ENCODE peak calls at places on chromosomes 16 and 17, in eight cellular contexts. S is right atrium auricular region, V is AG09309, T is thyroid gland, M is cardiac fibroblast, H is lung, G is GM23338, A is left lung. K is an unnamed sample.

GRCh38 chr17:69523252-69523861 is 108.9 kb downstream of the MAP2K6 start:
- DNase-seq in T (peak), A (no peak), S (no peak), G (peak), H (no peak), M (peak), V (no peak), K (no peak)

GRCh38 chr16:80265624-80266306 is 275.0 kb upstream of the DYNLRB2 start:
- DNase-seq in G (no peak), S (no peak), V (peak), M (peak), A (no peak), H (no peak), T (no peak), K (no peak)

GRCh38 chr17:61815863-61816523 is 47.3 kb downstream of the BRIP1 start:
- DNase-seq in A (no peak), M (no peak), G (peak), V (no peak), T (no peak), H (no peak), S (no peak), K (no peak)

GRCh38 chr16:56988161-56988947 is 1.0 kb upstream of the NLRC5 start:
- DNase-seq in M (peak), V (no peak), G (no peak), H (no peak), T (no peak), S (no peak), A (no peak), K (no peak)

GRCh38 chr17:80783461-80783860 is 208.2 kb upstream of the CHMP6 start:
- DNase-seq in A (no peak), T (no peak), V (no peak), S (no peak), G (no peak), H (no peak), M (no peak), K (no peak)

GRCh38 chr16:27698266-27698665 is 148.3 kb downstream of the KATNIP start:
- DNase-seq in H (no peak), T (no peak), G (peak), V (no peak), S (no peak), A (no peak), M (no peak), K (no peak)

GRCh38 chr16:72104905-72105304 is 11.3 kb downstream of the DHX38 start:
- DNase-seq in G (no peak), T (no peak), V (no peak), H (no peak), S (no peak), A (no peak), M (no peak), K (no peak)

GRCh38 chr17:82301300-82301915 is 16.0 kb downstream of the CD7 start:
- DNase-seq in H (no peak), M (no peak), A (peak), V (no peak), G (no peak), T (no peak), S (no peak), K (no peak)

GRCh38 chr17:56995776-56996175 is 17.8 kb downstream of the SCPEP1 start:
- DNase-seq in G (no peak), M (no peak), T (no peak), V (no peak), S (no peak), A (no peak), H (no peak), K (no peak)

GRCh38 chr16:26614102-26614864 is 452.4 kb upstream of the C16orf82 start:
- DNase-seq in V (no peak), H (no peak), T (peak), M (no peak), S (no peak), G (peak), A (no peak), K (peak)

GRCh38 chr16:2719328-2720062 is 529 bp downstream of the PRSS27 start:
- DNase-seq in H (peak), V (no peak), T (no peak), S (no peak), A (peak), G (no peak), M (no peak), K (no peak)

GRCh38 chr16:38941-39892 is 14.2 kb downstream of the POLR3K start:
- DNase-seq in V (no peak), A (peak), M (no peak), T (no peak), G (no peak), H (peak), S (no peak), K (no peak)

GRCh38 chr16:35208001-35208935 is 1748.9 kb downstream of the TP53TG3F start:
- DNase-seq in V (no peak), H (no peak), S (no peak), G (no peak), M (no peak), T (no peak), A (peak), K (peak)

GRCh38 chr17:11284811-11285210 is 43.8 kb downstream of the SHISA6 start:
- DNase-seq in S (no peak), A (no peak), V (no peak), G (no peak), T (no peak), H (no peak), M (no peak), K (peak)

DNA sequence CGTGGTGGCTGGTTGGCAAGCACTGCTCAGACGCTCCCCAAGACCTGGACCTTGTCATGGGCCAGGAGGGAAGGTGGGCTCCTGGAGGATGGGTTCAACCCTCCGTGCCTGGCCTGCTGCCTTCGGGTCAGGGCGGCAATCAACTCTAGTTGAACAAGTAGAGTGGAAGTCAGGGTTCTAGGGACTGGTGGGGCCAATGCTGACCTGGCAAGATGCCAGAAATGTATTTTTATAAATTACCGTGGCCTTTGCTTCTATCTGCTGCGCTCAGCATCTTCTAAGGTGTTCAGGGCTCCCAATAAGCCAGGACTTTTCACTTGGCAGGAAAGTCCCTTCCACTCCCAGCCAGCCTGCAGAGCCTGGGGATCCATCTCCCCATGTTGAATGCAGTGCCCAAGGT is 207.1 kb upstream of the N4BP1 start:
- DNase-seq in M (no peak), G (no peak), S (no peak), T (no peak), V (no peak), H (peak), A (no peak), K (no peak)
- H3K4me3 ChIP-seq in M (no peak), G (no peak), S (no peak), T (no peak), V (no peak), H (no peak), A (no peak), K (no peak)

DNA sequence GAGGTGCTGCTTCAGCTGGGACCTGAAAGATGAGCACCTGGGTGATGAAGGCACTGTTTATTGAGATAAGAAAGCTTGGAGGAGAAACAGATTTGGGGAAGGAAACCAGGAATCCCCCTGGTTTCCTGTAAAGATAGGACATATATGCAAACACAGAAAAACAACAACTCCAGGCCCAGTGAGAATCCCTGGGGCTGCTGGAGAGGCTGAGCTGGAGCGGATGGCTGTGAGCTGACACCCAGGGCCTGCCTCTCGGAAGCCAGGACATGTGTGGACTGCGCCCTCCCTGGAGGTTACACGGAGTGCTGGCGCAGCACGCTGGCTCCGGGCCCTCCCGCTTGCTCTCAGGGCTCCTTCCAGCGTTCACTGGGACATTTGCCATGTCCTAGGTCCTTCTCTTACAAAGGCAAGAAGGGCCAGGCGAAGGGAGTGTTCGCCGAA is 57.5 kb downstream of the CYB5B start:
- DNase-seq in G (peak), V (no peak), T (peak), S (peak), H (peak), A (peak), M (peak), K (no peak)
- TF ChIP-seq CTCF in G (no peak), V (no peak), T (peak), S (no peak), H (no peak), A (peak), M (peak), K (no peak)

DNA sequence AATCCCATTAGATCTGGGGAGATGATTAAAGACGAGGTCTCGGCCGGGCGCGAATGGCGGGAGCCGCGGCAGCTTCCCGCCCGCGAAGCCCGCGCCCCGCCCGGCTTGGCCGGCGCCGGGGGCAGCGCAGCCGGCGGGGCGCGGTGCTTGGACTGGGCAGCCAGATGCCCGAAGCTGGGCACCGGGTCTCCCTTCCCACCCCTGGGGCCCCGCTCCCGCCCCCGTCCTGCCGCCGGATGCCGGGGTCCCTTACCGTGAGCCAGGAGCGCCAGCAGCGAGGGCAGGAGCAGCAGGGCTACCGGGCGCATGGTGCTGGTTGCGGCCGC is 308 bp downstream of the SEZ6 start:
- DNase-seq in S (no peak), T (no peak), A (no peak), H (no peak), V (no peak), M (no peak), G (no peak), K (no peak)
- H3K4me3 ChIP-seq in S (peak), T (no peak), A (no peak), H (no peak), V (no peak), M (no peak), G (peak), K (no peak)

DNA sequence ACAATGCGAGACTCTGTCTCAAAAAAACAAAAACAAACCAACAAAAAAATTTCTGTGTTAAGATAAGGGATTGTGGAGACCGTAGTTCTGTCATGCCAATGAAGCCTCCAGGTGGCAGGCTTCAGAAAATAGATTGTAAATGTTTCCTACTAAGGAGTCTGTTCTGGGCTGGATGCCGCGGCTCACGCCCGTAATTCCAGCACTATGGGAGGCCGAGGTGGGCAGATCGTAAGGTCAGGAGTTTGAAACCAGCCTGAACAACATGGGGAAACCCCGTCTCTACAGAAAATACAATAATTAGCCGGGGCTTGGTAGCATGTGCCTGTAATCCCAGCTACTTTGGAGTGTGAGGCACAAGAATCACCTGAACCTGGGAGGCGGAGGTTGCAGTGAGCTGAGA is 4.4 kb upstream of the SNX29 start:
- DNase-seq in H (no peak), A (no peak), M (peak), T (no peak), G (peak), V (no peak), S (no peak), K (no peak)
- TF ChIP-seq CTCF in H (no peak), A (no peak), M (no peak), T (peak), G (peak), V (peak), S (no peak), K (no peak)

GRCh38 chr16:30948087-30948955 is 547 bp upstream of the ORAI3 start:
- DNase-seq in V (peak), G (peak), A (peak), T (peak), H (peak), M (peak), S (peak), K (no peak)
- H3K4me3 ChIP-seq in V (peak), G (peak), A (peak), T (peak), H (peak), M (peak), S (peak), K (peak)

GRCh38 chr16:77223184-77223583 is 24.0 kb downstream of the SYCE1L start:
- DNase-seq in V (no peak), T (no peak), G (peak), M (no peak), S (peak), H (no peak), A (no peak), K (no peak)
- TF ChIP-seq CTCF in V (peak), T (no peak), G (peak), M (peak), S (no peak), H (no peak), A (no peak), K (no peak)

DNA sequence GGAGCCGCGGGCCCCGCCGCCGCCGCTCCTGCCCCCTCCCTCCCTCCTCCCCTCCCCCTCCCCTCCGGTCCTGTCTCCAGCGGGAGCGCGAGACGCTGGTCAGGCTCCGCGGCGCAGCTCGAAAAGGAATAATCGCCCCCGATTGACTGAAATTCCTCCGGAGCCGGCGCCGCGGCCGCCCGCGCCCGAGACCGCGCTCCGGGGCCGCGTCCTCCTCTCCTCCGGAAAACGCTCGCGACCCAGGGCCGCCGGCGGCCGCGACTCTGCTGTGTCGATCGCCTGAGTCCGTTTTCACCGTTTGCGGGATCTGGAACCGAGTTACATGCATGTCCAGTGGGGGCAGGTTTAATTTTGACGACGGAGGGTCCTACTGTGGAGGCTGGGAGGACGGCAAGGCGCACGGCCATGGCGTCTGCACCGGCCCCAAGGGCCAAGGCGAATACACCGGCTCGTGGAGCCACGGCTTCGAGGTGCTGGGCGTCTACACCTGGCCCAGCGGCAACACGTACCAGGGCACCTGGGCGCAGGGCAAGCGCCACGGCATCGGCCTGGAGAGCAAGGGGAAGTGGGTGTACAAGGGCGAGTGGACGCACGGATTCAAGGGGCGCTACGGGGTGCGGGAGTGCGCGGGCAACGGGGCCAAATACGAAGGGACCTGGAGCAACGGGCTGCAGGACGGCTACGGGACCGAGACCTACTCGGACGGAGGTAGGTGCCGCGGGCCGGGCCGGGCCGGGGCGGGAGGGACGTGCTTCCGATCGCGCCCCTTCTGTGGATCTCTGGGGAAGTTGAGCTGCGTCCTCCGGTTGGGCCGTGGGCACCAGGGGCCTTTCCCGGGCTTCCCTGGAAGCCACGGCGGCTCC is 744 bp downstream of the JPH3 start:
- DNase-seq in T (no peak), A (peak), H (no peak), M (no peak), V (no peak), S (no peak), G (peak), K (no peak)
- H3K4me3 ChIP-seq in T (no peak), A (no peak), H (no peak), M (no peak), V (no peak), S (peak), G (peak), K (no peak)

DNA sequence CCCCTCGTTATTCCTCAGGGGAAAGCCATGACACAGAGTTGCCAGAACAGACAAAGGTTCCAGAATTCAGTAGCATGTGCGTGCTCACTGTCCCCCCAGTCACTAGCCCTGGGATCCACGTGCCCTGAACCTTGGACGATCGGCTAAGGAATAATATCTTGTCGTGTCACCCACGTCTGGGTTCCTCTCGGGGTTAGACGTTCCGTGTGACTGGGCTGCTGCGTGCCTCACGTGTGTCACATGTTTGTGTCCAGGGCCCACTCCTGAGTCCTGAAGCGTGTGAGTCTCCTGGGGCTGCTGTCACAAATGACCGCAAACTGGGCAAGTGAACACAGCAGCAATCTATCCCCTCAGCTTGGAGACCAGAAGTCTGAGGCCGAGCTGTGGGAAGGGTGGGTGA is 12.4 kb upstream of the ZNF469 start:
- DNase-seq in S (no peak), A (peak), G (no peak), M (no peak), H (no peak), T (no peak), V (no peak), K (no peak)
- TF ChIP-seq CTCF in S (no peak), A (no peak), G (no peak), M (no peak), H (no peak), T (no peak), V (no peak), K (no peak)

GRCh38 chr16:67892375-67892774 is 679 bp upstream of the PSKH1 start:
- DNase-seq in M (no peak), H (no peak), A (no peak), V (no peak), S (no peak), G (no peak), T (no peak), K (no peak)
- H3K4me3 ChIP-seq in M (peak), H (no peak), A (peak), V (no peak), S (peak), G (peak), T (no peak), K (peak)